ENCODE peak calls at places on chromosomes 7 and 10, in ten cellular contexts. One of them, this sample, is unnamed.

GRCh38 chr7:147436718-147437117 is 1153.8 kb upstream of the C7orf33 start:
- DNase-seq in stimulated activated CD4-positive, alpha-beta T cell treated with anti-CD3 and anti-CD28 coated beads, TNF-alpha, amount 100 ng/mL, for 24 hours: no peak
- DNase-seq in ureter: no peak
- DNase-seq in neuronal stem cell: no peak
- DNase-seq in posterior cingulate gyrus: no peak
- DNase-seq in activated effector memory CD4-positive, alpha-beta T cell treated with Interleukin-2 at 50 U/mL for 16 hours: no peak
- DNase-seq in effector memory CD8-positive, alpha-beta T cell: no peak
- DNase-seq in left ventricle myocardium superior: no peak
- DNase-seq in H1: no peak
- DNase-seq in stimulated activated naive CD8-positive, alpha-beta T cell treated with anti-CD3 and anti-CD28 coated beads, Interleukin-15, amount 100 ng/mL, for 72 hours: no peak
- DNase-seq in this sample: no peak

GRCh38 chr7:5780801-5781496 is 514 bp downstream of the RNF216 start:
- DNase-seq in stimulated activated CD4-positive, alpha-beta T cell treated with anti-CD3 and anti-CD28 coated beads, TNF-alpha, amount 100 ng/mL, for 24 hours: peak; percentile 2
- DNase-seq in ureter: peak; percentile 48
- DNase-seq in neuronal stem cell: peak; percentile 5
- DNase-seq in posterior cingulate gyrus: peak; percentile 37
- DNase-seq in activated effector memory CD4-positive, alpha-beta T cell treated with Interleukin-2 at 50 U/mL for 16 hours: no peak
- DNase-seq in effector memory CD8-positive, alpha-beta T cell: peak; percentile 18
- DNase-seq in left ventricle myocardium superior: peak; percentile 75
- DNase-seq in H1: peak; percentile 65
- DNase-seq in stimulated activated naive CD8-positive, alpha-beta T cell treated with anti-CD3 and anti-CD28 coated beads, Interleukin-15, amount 100 ng/mL, for 72 hours: peak; percentile 44
- DNase-seq in this sample: peak; percentile 78

GRCh38 chr10:88117869-88118632 is 254.6 kb downstream of the PTEN start:
- DNase-seq in stimulated activated CD4-positive, alpha-beta T cell treated with anti-CD3 and anti-CD28 coated beads, TNF-alpha, amount 100 ng/mL, for 24 hours: no peak
- DNase-seq in ureter: no peak
- DNase-seq in neuronal stem cell: no peak
- DNase-seq in posterior cingulate gyrus: no peak
- DNase-seq in activated effector memory CD4-positive, alpha-beta T cell treated with Interleukin-2 at 50 U/mL for 16 hours: no peak
- DNase-seq in effector memory CD8-positive, alpha-beta T cell: no peak
- DNase-seq in left ventricle myocardium superior: no peak
- DNase-seq in H1: no peak
- DNase-seq in stimulated activated naive CD8-positive, alpha-beta T cell treated with anti-CD3 and anti-CD28 coated beads, Interleukin-15, amount 100 ng/mL, for 72 hours: no peak
- DNase-seq in this sample: peak; percentile 20

GRCh38 chr7:1041471-1042160 is 2.7 kb upstream of the GPR146 start:
- DNase-seq in stimulated activated CD4-positive, alpha-beta T cell treated with anti-CD3 and anti-CD28 coated beads, TNF-alpha, amount 100 ng/mL, for 24 hours: no peak
- DNase-seq in ureter: no peak
- DNase-seq in neuronal stem cell: no peak
- DNase-seq in posterior cingulate gyrus: no peak
- DNase-seq in activated effector memory CD4-positive, alpha-beta T cell treated with Interleukin-2 at 50 U/mL for 16 hours: no peak
- DNase-seq in effector memory CD8-positive, alpha-beta T cell: no peak
- DNase-seq in left ventricle myocardium superior: no peak
- DNase-seq in H1: no peak
- DNase-seq in stimulated activated naive CD8-positive, alpha-beta T cell treated with anti-CD3 and anti-CD28 coated beads, Interleukin-15, amount 100 ng/mL, for 72 hours: no peak
- DNase-seq in this sample: peak; percentile 22

GRCh38 chr10:132363921-132364593 is 32.1 kb downstream of the LRRC27 start:
- DNase-seq in stimulated activated CD4-positive, alpha-beta T cell treated with anti-CD3 and anti-CD28 coated beads, TNF-alpha, amount 100 ng/mL, for 24 hours: no peak
- DNase-seq in ureter: no peak
- DNase-seq in neuronal stem cell: peak; percentile 55
- DNase-seq in posterior cingulate gyrus: no peak
- DNase-seq in activated effector memory CD4-positive, alpha-beta T cell treated with Interleukin-2 at 50 U/mL for 16 hours: no peak
- DNase-seq in effector memory CD8-positive, alpha-beta T cell: no peak
- DNase-seq in left ventricle myocardium superior: no peak
- DNase-seq in H1: no peak
- DNase-seq in stimulated activated naive CD8-positive, alpha-beta T cell treated with anti-CD3 and anti-CD28 coated beads, Interleukin-15, amount 100 ng/mL, for 72 hours: no peak
- DNase-seq in this sample: no peak

GRCh38 chr7:101942603-101943210 is 125.3 kb downstream of the CUX1 start:
- DNase-seq in stimulated activated CD4-positive, alpha-beta T cell treated with anti-CD3 and anti-CD28 coated beads, TNF-alpha, amount 100 ng/mL, for 24 hours: no peak
- DNase-seq in ureter: no peak
- DNase-seq in neuronal stem cell: no peak
- DNase-seq in posterior cingulate gyrus: no peak
- DNase-seq in activated effector memory CD4-positive, alpha-beta T cell treated with Interleukin-2 at 50 U/mL for 16 hours: no peak
- DNase-seq in effector memory CD8-positive, alpha-beta T cell: no peak
- DNase-seq in left ventricle myocardium superior: no peak
- DNase-seq in H1: no peak
- DNase-seq in stimulated activated naive CD8-positive, alpha-beta T cell treated with anti-CD3 and anti-CD28 coated beads, Interleukin-15, amount 100 ng/mL, for 72 hours: no peak
- DNase-seq in this sample: no peak

GRCh38 chr10:88582806-88583583 is at the start of gene RNLS:
- DNase-seq in stimulated activated CD4-positive, alpha-beta T cell treated with anti-CD3 and anti-CD28 coated beads, TNF-alpha, amount 100 ng/mL, for 24 hours: peak; percentile 51
- DNase-seq in ureter: peak; percentile 80
- DNase-seq in neuronal stem cell: peak; percentile 39
- DNase-seq in posterior cingulate gyrus: peak; percentile 75
- DNase-seq in activated effector memory CD4-positive, alpha-beta T cell treated with Interleukin-2 at 50 U/mL for 16 hours: peak; percentile 65
- DNase-seq in effector memory CD8-positive, alpha-beta T cell: peak; percentile 51
- DNase-seq in left ventricle myocardium superior: peak; percentile 86
- DNase-seq in H1: peak; percentile 82
- DNase-seq in stimulated activated naive CD8-positive, alpha-beta T cell treated with anti-CD3 and anti-CD28 coated beads, Interleukin-15, amount 100 ng/mL, for 72 hours: peak; percentile 81
- DNase-seq in this sample: peak; percentile 90

GRCh38 chr10:110533149-110533548 is 34.3 kb upstream of the SMC3 start:
- DNase-seq in stimulated activated CD4-positive, alpha-beta T cell treated with anti-CD3 and anti-CD28 coated beads, TNF-alpha, amount 100 ng/mL, for 24 hours: no peak
- DNase-seq in ureter: no peak
- DNase-seq in neuronal stem cell: no peak
- DNase-seq in posterior cingulate gyrus: no peak
- DNase-seq in activated effector memory CD4-positive, alpha-beta T cell treated with Interleukin-2 at 50 U/mL for 16 hours: no peak
- DNase-seq in effector memory CD8-positive, alpha-beta T cell: no peak
- DNase-seq in left ventricle myocardium superior: no peak
- DNase-seq in H1: no peak
- DNase-seq in stimulated activated naive CD8-positive, alpha-beta T cell treated with anti-CD3 and anti-CD28 coated beads, Interleukin-15, amount 100 ng/mL, for 72 hours: no peak
- DNase-seq in this sample: peak; percentile 27

GRCh38 chr7:574661-575395 is 55.2 kb upstream of the PDGFA start:
- DNase-seq in stimulated activated CD4-positive, alpha-beta T cell treated with anti-CD3 and anti-CD28 coated beads, TNF-alpha, amount 100 ng/mL, for 24 hours: no peak
- DNase-seq in ureter: no peak
- DNase-seq in neuronal stem cell: no peak
- DNase-seq in posterior cingulate gyrus: no peak
- DNase-seq in activated effector memory CD4-positive, alpha-beta T cell treated with Interleukin-2 at 50 U/mL for 16 hours: no peak
- DNase-seq in effector memory CD8-positive, alpha-beta T cell: no peak
- DNase-seq in left ventricle myocardium superior: no peak
- DNase-seq in H1: no peak
- DNase-seq in stimulated activated naive CD8-positive, alpha-beta T cell treated with anti-CD3 and anti-CD28 coated beads, Interleukin-15, amount 100 ng/mL, for 72 hours: no peak
- DNase-seq in this sample: no peak

GRCh38 chr10:10500941-10501340 is 516.7 kb upstream of the CELF2 start:
- DNase-seq in stimulated activated CD4-positive, alpha-beta T cell treated with anti-CD3 and anti-CD28 coated beads, TNF-alpha, amount 100 ng/mL, for 24 hours: no peak
- DNase-seq in ureter: no peak
- DNase-seq in neuronal stem cell: no peak
- DNase-seq in posterior cingulate gyrus: no peak
- DNase-seq in activated effector memory CD4-positive, alpha-beta T cell treated with Interleukin-2 at 50 U/mL for 16 hours: no peak
- DNase-seq in effector memory CD8-positive, alpha-beta T cell: no peak
- DNase-seq in left ventricle myocardium superior: no peak
- DNase-seq in H1: no peak
- DNase-seq in stimulated activated naive CD8-positive, alpha-beta T cell treated with anti-CD3 and anti-CD28 coated beads, Interleukin-15, amount 100 ng/mL, for 72 hours: no peak
- DNase-seq in this sample: no peak

GRCh38 chr7:116588225-116588624 is 63.4 kb downstream of the CAV1 start:
- DNase-seq in stimulated activated CD4-positive, alpha-beta T cell treated with anti-CD3 and anti-CD28 coated beads, TNF-alpha, amount 100 ng/mL, for 24 hours: no peak
- DNase-seq in ureter: no peak
- DNase-seq in neuronal stem cell: no peak
- DNase-seq in posterior cingulate gyrus: no peak
- DNase-seq in activated effector memory CD4-positive, alpha-beta T cell treated with Interleukin-2 at 50 U/mL for 16 hours: no peak
- DNase-seq in effector memory CD8-positive, alpha-beta T cell: no peak
- DNase-seq in left ventricle myocardium superior: no peak
- DNase-seq in H1: no peak
- DNase-seq in stimulated activated naive CD8-positive, alpha-beta T cell treated with anti-CD3 and anti-CD28 coated beads, Interleukin-15, amount 100 ng/mL, for 72 hours: peak; percentile 71
- DNase-seq in this sample: no peak

GRCh38 chr7:80373431-80374032 is 138.3 kb downstream of the GNAT3 start:
- DNase-seq in stimulated activated CD4-positive, alpha-beta T cell treated with anti-CD3 and anti-CD28 coated beads, TNF-alpha, amount 100 ng/mL, for 24 hours: no peak
- DNase-seq in ureter: no peak
- DNase-seq in neuronal stem cell: no peak
- DNase-seq in posterior cingulate gyrus: no peak
- DNase-seq in activated effector memory CD4-positive, alpha-beta T cell treated with Interleukin-2 at 50 U/mL for 16 hours: no peak
- DNase-seq in effector memory CD8-positive, alpha-beta T cell: no peak
- DNase-seq in left ventricle myocardium superior: no peak
- DNase-seq in H1: no peak
- DNase-seq in stimulated activated naive CD8-positive, alpha-beta T cell treated with anti-CD3 and anti-CD28 coated beads, Interleukin-15, amount 100 ng/mL, for 72 hours: no peak
- DNase-seq in this sample: no peak

GRCh38 chr7:135930565-135931423 is 46.4 kb downstream of the MTPN start:
- DNase-seq in stimulated activated CD4-positive, alpha-beta T cell treated with anti-CD3 and anti-CD28 coated beads, TNF-alpha, amount 100 ng/mL, for 24 hours: no peak
- DNase-seq in ureter: no peak
- DNase-seq in neuronal stem cell: no peak
- DNase-seq in posterior cingulate gyrus: no peak
- DNase-seq in activated effector memory CD4-positive, alpha-beta T cell treated with Interleukin-2 at 50 U/mL for 16 hours: no peak
- DNase-seq in effector memory CD8-positive, alpha-beta T cell: no peak
- DNase-seq in left ventricle myocardium superior: no peak
- DNase-seq in H1: no peak
- DNase-seq in stimulated activated naive CD8-positive, alpha-beta T cell treated with anti-CD3 and anti-CD28 coated beads, Interleukin-15, amount 100 ng/mL, for 72 hours: no peak
- DNase-seq in this sample: no peak

GRCh38 chr10:14451341-14451740 is 120.6 kb upstream of the FRMD4A start:
- DNase-seq in stimulated activated CD4-positive, alpha-beta T cell treated with anti-CD3 and anti-CD28 coated beads, TNF-alpha, amount 100 ng/mL, for 24 hours: no peak
- DNase-seq in ureter: no peak
- DNase-seq in neuronal stem cell: no peak
- DNase-seq in posterior cingulate gyrus: no peak
- DNase-seq in activated effector memory CD4-positive, alpha-beta T cell treated with Interleukin-2 at 50 U/mL for 16 hours: no peak
- DNase-seq in effector memory CD8-positive, alpha-beta T cell: no peak
- DNase-seq in left ventricle myocardium superior: no peak
- DNase-seq in H1: no peak
- DNase-seq in stimulated activated naive CD8-positive, alpha-beta T cell treated with anti-CD3 and anti-CD28 coated beads, Interleukin-15, amount 100 ng/mL, for 72 hours: no peak
- DNase-seq in this sample: no peak

GRCh38 chr10:132133005-132133404 is 53.7 kb upstream of the DPYSL4 start:
- DNase-seq in stimulated activated CD4-positive, alpha-beta T cell treated with anti-CD3 and anti-CD28 coated beads, TNF-alpha, amount 100 ng/mL, for 24 hours: no peak
- DNase-seq in ureter: no peak
- DNase-seq in neuronal stem cell: no peak
- DNase-seq in posterior cingulate gyrus: peak; percentile 65
- DNase-seq in activated effector memory CD4-positive, alpha-beta T cell treated with Interleukin-2 at 50 U/mL for 16 hours: no peak
- DNase-seq in effector memory CD8-positive, alpha-beta T cell: no peak
- DNase-seq in left ventricle myocardium superior: peak; percentile 15
- DNase-seq in H1: no peak
- DNase-seq in stimulated activated naive CD8-positive, alpha-beta T cell treated with anti-CD3 and anti-CD28 coated beads, Interleukin-15, amount 100 ng/mL, for 72 hours: no peak
- DNase-seq in this sample: peak; percentile 91

GRCh38 chr7:43454936-43455518 is 127.9 kb upstream of the STK17A start:
- DNase-seq in stimulated activated CD4-positive, alpha-beta T cell treated with anti-CD3 and anti-CD28 coated beads, TNF-alpha, amount 100 ng/mL, for 24 hours: no peak
- DNase-seq in ureter: no peak
- DNase-seq in neuronal stem cell: peak; percentile 49
- DNase-seq in posterior cingulate gyrus: no peak
- DNase-seq in activated effector memory CD4-positive, alpha-beta T cell treated with Interleukin-2 at 50 U/mL for 16 hours: no peak
- DNase-seq in effector memory CD8-positive, alpha-beta T cell: no peak
- DNase-seq in left ventricle myocardium superior: no peak
- DNase-seq in H1: no peak
- DNase-seq in stimulated activated naive CD8-positive, alpha-beta T cell treated with anti-CD3 and anti-CD28 coated beads, Interleukin-15, amount 100 ng/mL, for 72 hours: no peak
- DNase-seq in this sample: peak; percentile 76

GRCh38 chr7:113996405-113996804 is 77.6 kb upstream of the PPP1R3A start:
- DNase-seq in stimulated activated CD4-positive, alpha-beta T cell treated with anti-CD3 and anti-CD28 coated beads, TNF-alpha, amount 100 ng/mL, for 24 hours: no peak
- DNase-seq in ureter: no peak
- DNase-seq in neuronal stem cell: no peak
- DNase-seq in posterior cingulate gyrus: no peak
- DNase-seq in activated effector memory CD4-positive, alpha-beta T cell treated with Interleukin-2 at 50 U/mL for 16 hours: no peak
- DNase-seq in effector memory CD8-positive, alpha-beta T cell: no peak
- DNase-seq in left ventricle myocardium superior: no peak
- DNase-seq in H1: no peak
- DNase-seq in stimulated activated naive CD8-positive, alpha-beta T cell treated with anti-CD3 and anti-CD28 coated beads, Interleukin-15, amount 100 ng/mL, for 72 hours: no peak
- DNase-seq in this sample: no peak

GRCh38 chr7:80724249-80724871 is 85.9 kb downstream of the CD36 start:
- DNase-seq in stimulated activated CD4-positive, alpha-beta T cell treated with anti-CD3 and anti-CD28 coated beads, TNF-alpha, amount 100 ng/mL, for 24 hours: no peak
- DNase-seq in ureter: no peak
- DNase-seq in neuronal stem cell: no peak
- DNase-seq in posterior cingulate gyrus: no peak
- DNase-seq in activated effector memory CD4-positive, alpha-beta T cell treated with Interleukin-2 at 50 U/mL for 16 hours: no peak
- DNase-seq in effector memory CD8-positive, alpha-beta T cell: no peak
- DNase-seq in left ventricle myocardium superior: no peak
- DNase-seq in H1: no peak
- DNase-seq in stimulated activated naive CD8-positive, alpha-beta T cell treated with anti-CD3 and anti-CD28 coated beads, Interleukin-15, amount 100 ng/mL, for 72 hours: no peak
- DNase-seq in this sample: peak; percentile 71

GRCh38 chr10:79070611-79071534 is 2.1 kb downstream of the ZMIZ1 start:
- DNase-seq in stimulated activated CD4-positive, alpha-beta T cell treated with anti-CD3 and anti-CD28 coated beads, TNF-alpha, amount 100 ng/mL, for 24 hours: no peak
- DNase-seq in ureter: peak; percentile 93
- DNase-seq in neuronal stem cell: peak; percentile 66
- DNase-seq in posterior cingulate gyrus: peak; percentile 68
- DNase-seq in activated effector memory CD4-positive, alpha-beta T cell treated with Interleukin-2 at 50 U/mL for 16 hours: no peak
- DNase-seq in effector memory CD8-positive, alpha-beta T cell: no peak
- DNase-seq in left ventricle myocardium superior: peak; percentile 95
- DNase-seq in H1: peak; percentile 72
- DNase-seq in stimulated activated naive CD8-positive, alpha-beta T cell treated with anti-CD3 and anti-CD28 coated beads, Interleukin-15, amount 100 ng/mL, for 72 hours: peak; percentile 33
- DNase-seq in this sample: peak; percentile 93

GRCh38 chr10:97718659-97719142 is 5.2 kb downstream of the MARVELD1 start:
- DNase-seq in stimulated activated CD4-positive, alpha-beta T cell treated with anti-CD3 and anti-CD28 coated beads, TNF-alpha, amount 100 ng/mL, for 24 hours: no peak
- DNase-seq in ureter: peak; percentile 82
- DNase-seq in neuronal stem cell: no peak
- DNase-seq in posterior cingulate gyrus: no peak
- DNase-seq in activated effector memory CD4-positive, alpha-beta T cell treated with Interleukin-2 at 50 U/mL for 16 hours: no peak
- DNase-seq in effector memory CD8-positive, alpha-beta T cell: no peak
- DNase-seq in left ventricle myocardium superior: peak; percentile 37
- DNase-seq in H1: no peak
- DNase-seq in stimulated activated naive CD8-positive, alpha-beta T cell treated with anti-CD3 and anti-CD28 coated beads, Interleukin-15, amount 100 ng/mL, for 72 hours: no peak
- DNase-seq in this sample: peak; percentile 51

GRCh38 chr10:103452714-103453230 is 602 bp upstream of the CALHM2 start:
- DNase-seq in stimulated activated CD4-positive, alpha-beta T cell treated with anti-CD3 and anti-CD28 coated beads, TNF-alpha, amount 100 ng/mL, for 24 hours: no peak
- DNase-seq in ureter: no peak
- DNase-seq in neuronal stem cell: no peak
- DNase-seq in posterior cingulate gyrus: no peak
- DNase-seq in activated effector memory CD4-positive, alpha-beta T cell treated with Interleukin-2 at 50 U/mL for 16 hours: no peak
- DNase-seq in effector memory CD8-positive, alpha-beta T cell: no peak
- DNase-seq in left ventricle myocardium superior: no peak
- DNase-seq in H1: no peak
- DNase-seq in stimulated activated naive CD8-positive, alpha-beta T cell treated with anti-CD3 and anti-CD28 coated beads, Interleukin-15, amount 100 ng/mL, for 72 hours: no peak
- DNase-seq in this sample: peak; percentile 21

GRCh38 chr10:24519950-24520349 is 203.7 kb downstream of the ARHGAP21 start:
- DNase-seq in stimulated activated CD4-positive, alpha-beta T cell treated with anti-CD3 and anti-CD28 coated beads, TNF-alpha, amount 100 ng/mL, for 24 hours: peak; percentile 4
- DNase-seq in ureter: no peak
- DNase-seq in neuronal stem cell: no peak
- DNase-seq in posterior cingulate gyrus: no peak
- DNase-seq in activated effector memory CD4-positive, alpha-beta T cell treated with Interleukin-2 at 50 U/mL for 16 hours: no peak
- DNase-seq in effector memory CD8-positive, alpha-beta T cell: no peak
- DNase-seq in left ventricle myocardium superior: no peak
- DNase-seq in H1: peak; percentile 57
- DNase-seq in stimulated activated naive CD8-positive, alpha-beta T cell treated with anti-CD3 and anti-CD28 coated beads, Interleukin-15, amount 100 ng/mL, for 72 hours: peak; percentile 64
- DNase-seq in this sample: peak; percentile 18

GRCh38 chr7:92872701-92873100 is 36.3 kb upstream of the CDK6 start:
- DNase-seq in stimulated activated CD4-positive, alpha-beta T cell treated with anti-CD3 and anti-CD28 coated beads, TNF-alpha, amount 100 ng/mL, for 24 hours: no peak
- DNase-seq in ureter: no peak
- DNase-seq in neuronal stem cell: no peak
- DNase-seq in posterior cingulate gyrus: no peak
- DNase-seq in activated effector memory CD4-positive, alpha-beta T cell treated with Interleukin-2 at 50 U/mL for 16 hours: no peak
- DNase-seq in effector memory CD8-positive, alpha-beta T cell: no peak
- DNase-seq in left ventricle myocardium superior: no peak
- DNase-seq in H1: no peak
- DNase-seq in stimulated activated naive CD8-positive, alpha-beta T cell treated with anti-CD3 and anti-CD28 coated beads, Interleukin-15, amount 100 ng/mL, for 72 hours: no peak
- DNase-seq in this sample: no peak

GRCh38 chr10:58513189-58514101 is 773 bp downstream of the BICC1 start:
- DNase-seq in stimulated activated CD4-positive, alpha-beta T cell treated with anti-CD3 and anti-CD28 coated beads, TNF-alpha, amount 100 ng/mL, for 24 hours: no peak
- DNase-seq in ureter: peak; percentile 56
- DNase-seq in neuronal stem cell: peak; percentile 41
- DNase-seq in posterior cingulate gyrus: peak; percentile 8
- DNase-seq in activated effector memory CD4-positive, alpha-beta T cell treated with Interleukin-2 at 50 U/mL for 16 hours: no peak
- DNase-seq in effector memory CD8-positive, alpha-beta T cell: no peak
- DNase-seq in left ventricle myocardium superior: peak; percentile 80
- DNase-seq in H1: peak; percentile 68
- DNase-seq in stimulated activated naive CD8-positive, alpha-beta T cell treated with anti-CD3 and anti-CD28 coated beads, Interleukin-15, amount 100 ng/mL, for 72 hours: peak; percentile 10
- DNase-seq in this sample: peak; percentile 82

GRCh38 chr7:85734823-85735222 is 548.0 kb upstream of the SEMA3D start:
- DNase-seq in stimulated activated CD4-positive, alpha-beta T cell treated with anti-CD3 and anti-CD28 coated beads, TNF-alpha, amount 100 ng/mL, for 24 hours: no peak
- DNase-seq in ureter: no peak
- DNase-seq in neuronal stem cell: no peak
- DNase-seq in posterior cingulate gyrus: no peak
- DNase-seq in activated effector memory CD4-positive, alpha-beta T cell treated with Interleukin-2 at 50 U/mL for 16 hours: no peak
- DNase-seq in effector memory CD8-positive, alpha-beta T cell: no peak
- DNase-seq in left ventricle myocardium superior: no peak
- DNase-seq in H1: no peak
- DNase-seq in stimulated activated naive CD8-positive, alpha-beta T cell treated with anti-CD3 and anti-CD28 coated beads, Interleukin-15, amount 100 ng/mL, for 72 hours: no peak
- DNase-seq in this sample: no peak

GRCh38 chr7:2384354-2385243 is 18.8 kb upstream of the CHST12 start:
- DNase-seq in stimulated activated CD4-positive, alpha-beta T cell treated with anti-CD3 and anti-CD28 coated beads, TNF-alpha, amount 100 ng/mL, for 24 hours: no peak
- DNase-seq in ureter: no peak
- DNase-seq in neuronal stem cell: no peak
- DNase-seq in posterior cingulate gyrus: no peak
- DNase-seq in activated effector memory CD4-positive, alpha-beta T cell treated with Interleukin-2 at 50 U/mL for 16 hours: no peak
- DNase-seq in effector memory CD8-positive, alpha-beta T cell: no peak
- DNase-seq in left ventricle myocardium superior: no peak
- DNase-seq in H1: no peak
- DNase-seq in stimulated activated naive CD8-positive, alpha-beta T cell treated with anti-CD3 and anti-CD28 coated beads, Interleukin-15, amount 100 ng/mL, for 72 hours: no peak
- DNase-seq in this sample: peak; percentile 32

GRCh38 chr10:8473205-8473604 is 418.7 kb downstream of the GATA3 start:
- DNase-seq in stimulated activated CD4-positive, alpha-beta T cell treated with anti-CD3 and anti-CD28 coated beads, TNF-alpha, amount 100 ng/mL, for 24 hours: no peak
- DNase-seq in ureter: no peak
- DNase-seq in neuronal stem cell: no peak
- DNase-seq in posterior cingulate gyrus: no peak
- DNase-seq in activated effector memory CD4-positive, alpha-beta T cell treated with Interleukin-2 at 50 U/mL for 16 hours: no peak
- DNase-seq in effector memory CD8-positive, alpha-beta T cell: peak; percentile 18
- DNase-seq in left ventricle myocardium superior: no peak
- DNase-seq in H1: no peak
- DNase-seq in stimulated activated naive CD8-positive, alpha-beta T cell treated with anti-CD3 and anti-CD28 coated beads, Interleukin-15, amount 100 ng/mL, for 72 hours: no peak
- DNase-seq in this sample: no peak

GRCh38 chr7:107813524-107813923 is 10.5 kb upstream of the SLC26A3 start:
- DNase-seq in stimulated activated CD4-positive, alpha-beta T cell treated with anti-CD3 and anti-CD28 coated beads, TNF-alpha, amount 100 ng/mL, for 24 hours: no peak
- DNase-seq in ureter: no peak
- DNase-seq in neuronal stem cell: no peak
- DNase-seq in posterior cingulate gyrus: no peak
- DNase-seq in activated effector memory CD4-positive, alpha-beta T cell treated with Interleukin-2 at 50 U/mL for 16 hours: no peak
- DNase-seq in effector memory CD8-positive, alpha-beta T cell: no peak
- DNase-seq in left ventricle myocardium superior: no peak
- DNase-seq in H1: no peak
- DNase-seq in stimulated activated naive CD8-positive, alpha-beta T cell treated with anti-CD3 and anti-CD28 coated beads, Interleukin-15, amount 100 ng/mL, for 72 hours: peak; percentile 59
- DNase-seq in this sample: no peak